ENCODE peak calls at places on chromosomes 6 and 20, in four cellular contexts. One of them, this sample, is unnamed. For H3K9me2 and H3K27me3, the result is how much of the 10 kb centered on the place peaks cover.

GRCh38 chr6:134983823-134984222 is 33.9 kb upstream of the ALDH8A1 start:
- DNase-seq in HCT116: no peak
- DNase-seq in PC-3: no peak
- DNase-seq in SK-N-SH: no peak
- DNase-seq in this sample: no peak

GRCh38 chr20:3613821-3614440 is 49.3 kb downstream of the GFRA4 start:
- DNase-seq in HCT116: no peak
- DNase-seq in PC-3: peak
- DNase-seq in SK-N-SH: no peak
- DNase-seq in this sample: peak

GRCh38 chr6:166413491-166413951 is 30.8 kb upstream of the MPC1 start:
- DNase-seq in HCT116: no peak
- DNase-seq in PC-3: no peak
- DNase-seq in SK-N-SH: no peak
- DNase-seq in this sample: no peak

GRCh38 chr20:3802524-3803239 is 6.6 kb downstream of the CDC25B start:
- DNase-seq in HCT116: no peak
- DNase-seq in PC-3: no peak
- DNase-seq in SK-N-SH: no peak
- DNase-seq in this sample: no peak

GRCh38 chr6:147222160-147222838 is 18.1 kb downstream of the STXBP5 start:
- DNase-seq in HCT116: no peak
- DNase-seq in PC-3: peak
- DNase-seq in SK-N-SH: no peak
- DNase-seq in this sample: peak

GRCh38 chr20:7379621-7380220 is 560.5 kb downstream of the HAO1 start:
- DNase-seq in HCT116: no peak
- DNase-seq in PC-3: peak
- DNase-seq in SK-N-SH: no peak
- DNase-seq in this sample: peak

GRCh38 chr6:89500486-89501020 is 67.6 kb downstream of the ANKRD6 start:
- DNase-seq in HCT116: no peak
- DNase-seq in PC-3: no peak
- DNase-seq in SK-N-SH: no peak
- DNase-seq in this sample: no peak

GRCh38 chr6:50602191-50602810 is 111.0 kb upstream of the TFAP2D start:
- DNase-seq in HCT116: peak
- DNase-seq in PC-3: peak
- DNase-seq in SK-N-SH: peak
- DNase-seq in this sample: peak

GRCh38 chr6:168562576-168563151 is 121.7 kb downstream of the SMOC2 start:
- DNase-seq in HCT116: no peak
- DNase-seq in PC-3: no peak
- DNase-seq in SK-N-SH: no peak
- DNase-seq in this sample: no peak
- H3K9ac ChIP-seq in HCT116: no peak
- H3K9ac ChIP-seq in PC-3: no peak
- H3K9ac ChIP-seq in SK-N-SH: no peak
- H3K9ac ChIP-seq in this sample: no peak

GRCh38 chr6:130560231-130560630 is 194.4 kb downstream of the TMEM200A start:
- DNase-seq in HCT116: no peak
- DNase-seq in PC-3: no peak
- DNase-seq in SK-N-SH: no peak
- DNase-seq in this sample: no peak

GRCh38 chr6:130557481-130558112 is 191.8 kb downstream of the TMEM200A start:
- DNase-seq in HCT116: no peak
- DNase-seq in PC-3: no peak
- DNase-seq in SK-N-SH: no peak
- DNase-seq in this sample: no peak

GRCh38 chr6:130558131-130558530 is 192.3 kb downstream of the TMEM200A start:
- DNase-seq in HCT116: no peak
- DNase-seq in PC-3: no peak
- DNase-seq in SK-N-SH: no peak
- DNase-seq in this sample: no peak

DNA sequence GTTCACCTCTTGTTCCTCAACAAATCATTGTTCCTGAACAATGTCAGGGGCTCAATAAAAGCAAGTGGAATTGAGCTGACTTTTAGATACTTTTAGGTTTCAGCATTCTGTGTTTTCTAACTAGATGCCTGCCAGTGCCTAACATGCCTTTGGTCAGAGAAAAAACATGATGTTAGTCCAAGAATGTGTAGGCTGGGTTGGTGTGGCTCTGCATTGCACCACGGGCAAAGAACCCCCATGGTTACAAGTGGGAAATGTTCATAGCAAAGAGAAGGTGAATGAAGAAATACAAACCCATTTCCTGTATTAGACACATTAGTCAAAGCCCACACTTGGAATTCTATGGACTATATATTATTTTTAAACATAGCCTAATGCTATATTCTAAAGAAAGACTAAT is 193.3 kb downstream of the TMEM200A start:
- DNase-seq in HCT116: no peak
- DNase-seq in PC-3: no peak
- DNase-seq in SK-N-SH: no peak
- DNase-seq in this sample: peak
- H3K9me2 ChIP-seq in HCT116: under half
- H3K9me2 ChIP-seq in PC-3: under half
- H3K9me2 ChIP-seq in SK-N-SH: under half
- H3K9me2 ChIP-seq in this sample: under half

GRCh38 chr6:26272171-26272631 is 92.8 kb upstream of the BTN3A2 start:
- DNase-seq in HCT116: no peak
- DNase-seq in PC-3: no peak
- DNase-seq in SK-N-SH: no peak
- DNase-seq in this sample: peak

GRCh38 chr6:26271640-26272090 is 93.3 kb upstream of the BTN3A2 start:
- DNase-seq in HCT116: no peak
- DNase-seq in PC-3: no peak
- DNase-seq in SK-N-SH: no peak
- DNase-seq in this sample: no peak

GRCh38 chr6:26275663-26276062 is 89.3 kb upstream of the BTN3A2 start:
- DNase-seq in HCT116: no peak
- DNase-seq in PC-3: no peak
- DNase-seq in SK-N-SH: no peak
- DNase-seq in this sample: no peak

GRCh38 chr6:26270903-26271639 is 93.9 kb upstream of the BTN3A2 start:
- DNase-seq in HCT116: no peak
- DNase-seq in PC-3: no peak
- DNase-seq in SK-N-SH: peak
- DNase-seq in this sample: peak

GRCh38 chr6:26273673-26274595 is 91.1 kb upstream of the BTN3A2 start:
- DNase-seq in HCT116: no peak
- DNase-seq in PC-3: no peak
- DNase-seq in SK-N-SH: no peak
- DNase-seq in this sample: peak
- H3K27me3 ChIP-seq in HCT116: under half
- H3K27me3 ChIP-seq in PC-3: under half
- H3K27me3 ChIP-seq in SK-N-SH: under half
- H3K27me3 ChIP-seq in this sample: under half

GRCh38 chr6:167840160-167840525 is 13.4 kb downstream of the AFDN start:
- DNase-seq in HCT116: no peak
- DNase-seq in PC-3: no peak
- DNase-seq in SK-N-SH: no peak
- DNase-seq in this sample: no peak
- H3K9ac ChIP-seq in HCT116: no peak
- H3K9ac ChIP-seq in PC-3: no peak
- H3K9ac ChIP-seq in SK-N-SH: no peak
- H3K9ac ChIP-seq in this sample: no peak

DNA sequence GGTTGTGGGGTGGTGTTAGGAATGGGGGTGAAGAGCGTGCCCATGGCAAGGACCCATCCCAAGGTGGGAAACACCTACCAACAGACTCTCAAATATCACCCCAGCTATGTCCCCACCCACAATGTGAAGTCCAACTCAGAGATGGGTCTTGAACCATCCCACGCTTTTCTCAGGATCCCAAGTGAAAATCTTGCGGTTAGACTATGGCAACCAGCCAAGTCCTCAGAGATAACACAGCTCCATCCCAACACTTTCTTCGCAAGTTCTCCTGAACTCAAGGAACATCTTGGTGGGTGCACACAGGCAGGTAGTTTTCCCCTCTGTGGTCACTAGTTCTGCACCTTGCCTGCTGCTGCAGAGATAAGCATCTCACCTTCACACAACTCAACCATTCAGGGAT is 116.0 kb downstream of the CDC5L start:
- DNase-seq in HCT116: no peak
- DNase-seq in PC-3: no peak
- DNase-seq in SK-N-SH: no peak
- DNase-seq in this sample: no peak
- H3K9me2 ChIP-seq in HCT116: under half
- H3K9me2 ChIP-seq in PC-3: under half
- H3K9me2 ChIP-seq in SK-N-SH: under half
- H3K9me2 ChIP-seq in this sample: under half

GRCh38 chr6:132395015-132395597 is 6.2 kb downstream of the MOXD1 start:
- DNase-seq in HCT116: no peak
- DNase-seq in PC-3: no peak
- DNase-seq in SK-N-SH: no peak
- DNase-seq in this sample: no peak
- H3K27me3 ChIP-seq in HCT116: under half
- H3K27me3 ChIP-seq in PC-3: under half
- H3K27me3 ChIP-seq in SK-N-SH: under half
- H3K27me3 ChIP-seq in this sample: under half

GRCh38 chr6:34884996-34885395 is 2.8 kb downstream of the TAF11 start:
- DNase-seq in HCT116: no peak
- DNase-seq in PC-3: no peak
- DNase-seq in SK-N-SH: no peak
- DNase-seq in this sample: no peak
- H3K9ac ChIP-seq in HCT116: no peak
- H3K9ac ChIP-seq in PC-3: no peak
- H3K9ac ChIP-seq in SK-N-SH: no peak
- H3K9ac ChIP-seq in this sample: no peak

GRCh38 chr6:105667061-105667460 is 264.2 kb upstream of the PREP start:
- DNase-seq in HCT116: no peak
- DNase-seq in PC-3: no peak
- DNase-seq in SK-N-SH: no peak
- DNase-seq in this sample: no peak

DNA sequence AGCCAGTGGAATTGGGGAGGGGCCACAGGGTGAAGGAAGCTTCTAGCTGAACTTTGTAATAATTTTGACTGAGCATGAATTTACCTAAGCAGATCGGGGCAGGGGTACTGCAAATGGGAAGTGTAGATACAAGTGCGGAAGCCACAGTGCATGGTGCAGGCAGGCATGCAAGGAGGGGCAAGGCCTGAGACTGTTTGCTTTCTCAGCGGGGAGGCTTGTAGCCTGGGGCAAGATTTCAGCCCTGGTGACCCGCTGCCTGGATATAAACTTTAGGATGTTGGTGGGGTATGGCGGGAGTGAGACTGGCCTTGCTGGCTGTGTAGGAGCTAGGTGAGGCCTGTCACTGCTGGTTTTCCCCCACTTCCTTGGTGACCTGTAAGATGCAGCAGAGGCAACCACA is 266.4 kb upstream of the PREP start:
- DNase-seq in HCT116: no peak
- DNase-seq in PC-3: no peak
- DNase-seq in SK-N-SH: no peak
- DNase-seq in this sample: no peak
- H3K9me2 ChIP-seq in HCT116: under half
- H3K9me2 ChIP-seq in PC-3: under half
- H3K9me2 ChIP-seq in SK-N-SH: under half
- H3K9me2 ChIP-seq in this sample: under half

DNA sequence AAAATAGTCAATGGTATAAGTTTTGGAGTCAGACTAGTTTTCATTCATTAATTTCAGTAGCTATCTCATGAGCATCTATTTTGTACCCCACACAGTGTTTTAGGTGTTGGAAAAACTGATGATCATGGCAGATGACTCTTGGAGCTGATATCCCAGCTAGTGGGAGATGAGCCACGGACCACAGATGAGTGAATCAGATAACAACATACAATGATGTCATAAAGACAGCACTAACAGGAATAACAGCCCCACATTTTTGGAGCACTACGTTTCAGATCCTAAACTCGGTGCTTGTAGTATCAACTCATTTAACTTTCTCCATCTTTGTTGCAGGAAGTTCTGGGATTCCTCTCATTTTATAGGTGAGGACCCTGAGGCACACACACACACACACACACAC is 67.8 kb upstream of the EDN3 start:
- DNase-seq in HCT116: no peak
- DNase-seq in PC-3: no peak
- DNase-seq in SK-N-SH: no peak
- DNase-seq in this sample: peak
- H3K27me3 ChIP-seq in HCT116: half or more
- H3K27me3 ChIP-seq in PC-3: half or more
- H3K27me3 ChIP-seq in SK-N-SH: under half
- H3K27me3 ChIP-seq in this sample: under half

DNA sequence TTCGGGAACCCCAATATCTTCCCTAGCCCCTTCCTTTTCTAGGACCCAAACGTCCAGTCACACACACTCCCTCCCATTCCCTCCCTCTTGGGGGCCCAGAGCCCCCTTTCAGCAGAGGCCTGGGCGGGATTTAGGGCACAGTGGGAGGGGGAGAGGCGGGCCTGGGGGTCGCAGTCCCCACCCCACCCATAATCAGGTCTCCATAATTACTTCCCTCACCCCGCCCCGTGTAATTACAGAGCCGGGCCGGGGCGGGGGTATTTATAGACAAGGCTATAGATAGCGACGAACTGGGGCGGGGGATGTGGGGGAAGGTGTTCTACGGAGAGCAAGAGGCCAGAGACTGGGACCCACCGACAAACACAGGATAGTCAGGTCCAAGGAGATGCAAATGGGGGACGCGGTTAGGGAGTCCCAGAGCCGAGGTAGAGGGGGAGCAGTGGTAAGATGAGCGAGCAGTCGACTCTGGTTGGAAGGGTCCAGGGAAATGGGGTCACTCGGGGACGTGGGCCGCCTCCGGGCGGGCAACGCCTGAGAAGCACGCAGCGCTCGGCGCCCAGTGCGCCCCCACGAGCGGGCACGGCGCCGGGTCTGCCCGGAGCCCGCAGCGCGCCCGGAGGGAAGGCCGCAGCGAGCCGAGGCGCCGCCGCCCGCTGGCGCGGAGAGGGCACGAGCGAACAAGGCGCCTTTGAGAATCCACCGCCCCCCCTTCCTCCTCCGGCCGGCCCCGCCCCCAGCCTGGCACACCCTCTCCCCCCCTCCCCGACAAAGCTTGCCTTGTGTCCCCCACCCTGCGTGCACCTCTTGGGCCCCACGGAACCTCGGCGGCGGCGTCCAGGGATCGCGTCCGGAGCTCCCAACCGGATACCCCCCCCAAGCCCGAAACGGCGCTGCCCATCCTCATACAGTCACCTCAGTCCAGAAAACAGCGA is 670 bp upstream of the COL11A2 start:
- DNase-seq in HCT116: no peak
- DNase-seq in PC-3: no peak
- DNase-seq in SK-N-SH: peak
- DNase-seq in this sample: peak
- H3K9ac ChIP-seq in HCT116: no peak
- H3K9ac ChIP-seq in PC-3: no peak
- H3K9ac ChIP-seq in SK-N-SH: no peak
- H3K9ac ChIP-seq in this sample: peak

This sample was measured in GM23248.